ENCODE peak calls at places on chromosomes 3 and 15, in seven cellular contexts. D, C, N, J, E, Z and Y are unnamed samples.
A peak's percentile ranks its signal among the peaks of the same experiment; 100 is the strongest.

GRCh38 chr3:158097571-158098553 is 8.4 kb downstream of the SHOX2 start:
- DNase-seq in D (peak; percentile 88), C (peak; percentile 69), N (no peak), J (peak; percentile 80), E (peak; percentile 48), Z (no peak), Y (peak; percentile 54)

GRCh38 chr15:49860101-49860500 is 239.3 kb downstream of the DTWD1 start:
- DNase-seq in D (no peak), C (no peak), N (no peak), J (no peak), E (no peak), Z (peak; percentile 92), Y (no peak)

GRCh38 chr15:39300451-39301153 is 280.3 kb upstream of the THBS1 start:
- DNase-seq in D (no peak), C (no peak), N (no peak), J (no peak), E (no peak), Z (peak; percentile 76), Y (no peak)

GRCh38 chr15:70615435-70616310 is 147.7 kb downstream of the UACA start:
- DNase-seq in D (no peak), C (no peak), N (no peak), J (no peak), E (no peak), Z (no peak), Y (no peak)

GRCh38 chr3:171282041-171282440 is 178.2 kb downstream of the TNIK start:
- DNase-seq in D (no peak), C (no peak), N (no peak), J (no peak), E (no peak), Z (peak; percentile 59), Y (no peak)

GRCh38 chr15:77649610-77650009 is 16.9 kb upstream of the LINGO1 start:
- DNase-seq in D (no peak), C (no peak), N (no peak), J (no peak), E (no peak), Z (no peak), Y (no peak)

GRCh38 chr15:98838387-98839259 is 169.0 kb downstream of the PGPEP1L start:
- DNase-seq in D (no peak), C (no peak), N (no peak), J (no peak), E (no peak), Z (no peak), Y (no peak)

GRCh38 chr3:10389995-10390394 is 69.1 kb upstream of the SEC13 start:
- DNase-seq in D (no peak), C (no peak), N (no peak), J (no peak), E (no peak), Z (no peak), Y (no peak)

GRCh38 chr15:89743011-89743410 is 8.0 kb downstream of the MESP1 start:
- DNase-seq in D (no peak), C (no peak), N (no peak), J (no peak), E (no peak), Z (no peak), Y (no peak)

GRCh38 chr3:60000311-60001105 is 950.7 kb upstream of the CFAP20DC start:
- DNase-seq in D (no peak), C (no peak), N (no peak), J (no peak), E (no peak), Z (no peak), Y (no peak)

GRCh38 chr3:128360705-128361271 is 105.9 kb downstream of the DNAJB8 start:
- DNase-seq in D (no peak), C (no peak), N (no peak), J (no peak), E (no peak), Z (no peak), Y (no peak)

GRCh38 chr3:152093901-152094300 is 174.8 kb upstream of the MBNL1 start:
- DNase-seq in D (no peak), C (no peak), N (no peak), J (no peak), E (no peak), Z (no peak), Y (no peak)

GRCh38 chr3:116388867-116389385 is 56.4 kb downstream of the LSAMP start:
- DNase-seq in D (no peak), C (no peak), N (no peak), J (no peak), E (no peak), Z (no peak), Y (no peak)

GRCh38 chr3:128488995-128489859 is 3.8 kb downstream of the GATA2 start:
- DNase-seq in D (peak; percentile 69), C (peak; percentile 37), N (peak; percentile 12), J (peak; percentile 41), E (no peak), Z (peak; percentile 50), Y (no peak)

GRCh38 chr15:82047493-82048446 is 2.0 kb upstream of the MEX3B start:
- DNase-seq in D (no peak), C (no peak), N (no peak), J (no peak), E (no peak), Z (no peak), Y (no peak)

GRCh38 chr3:195690951-195691350 is 29.8 kb upstream of the MUC20 start:
- DNase-seq in D (no peak), C (no peak), N (no peak), J (no peak), E (no peak), Z (no peak), Y (no peak)

GRCh38 chr15:70308011-70308761 is 210.5 kb upstream of the TLE3 start:
- DNase-seq in D (no peak), C (no peak), N (no peak), J (peak; percentile 28), E (no peak), Z (no peak), Y (peak; percentile 50)

GRCh38 chr15:77440378-77440999 is 19.8 kb downstream of the HMG20A start:
- DNase-seq in D (no peak), C (no peak), N (no peak), J (no peak), E (no peak), Z (peak; percentile 81), Y (no peak)

GRCh38 chr15:63157891-63158431 is 684 bp upstream of the RPS27L start:
- DNase-seq in D (peak; percentile 85), C (no peak), N (peak; percentile 14), J (peak; percentile 40), E (no peak), Z (peak; percentile 83), Y (peak; percentile 18)

GRCh38 chr3:105747056-105747455 is 121.8 kb downstream of the CBLB start:
- DNase-seq in D (no peak), C (no peak), N (no peak), J (no peak), E (no peak), Z (peak; percentile 70), Y (no peak)

GRCh38 chr15:95174281-95174680 is 942.9 kb downstream of the MCTP2 start:
- DNase-seq in D (no peak), C (no peak), N (no peak), J (no peak), E (no peak), Z (peak; percentile 76), Y (no peak)

GRCh38 chr3:158451405-158452045 is 119.5 kb upstream of the MLF1 start:
- DNase-seq in D (no peak), C (no peak), N (no peak), J (no peak), E (no peak), Z (no peak), Y (no peak)

GRCh38 chr15:46091860-46092450 is 457.1 kb downstream of the SQOR start:
- DNase-seq in D (peak; percentile 50), C (no peak), N (no peak), J (no peak), E (no peak), Z (peak; percentile 36), Y (peak; percentile 6)

GRCh38 chr15:56468271-56468912 is 3.5 kb upstream of the MNS1 start:
- DNase-seq in D (no peak), C (no peak), N (no peak), J (no peak), E (no peak), Z (peak; percentile 18), Y (peak; percentile 49)

GRCh38 chr3:134449277-134449676 is 36.5 kb downstream of the ANAPC13 start:
- DNase-seq in D (no peak), C (no peak), N (no peak), J (no peak), E (no peak), Z (no peak), Y (no peak)

GRCh38 chr3:171453175-171453868 is 6.9 kb downstream of the TNIK start:
- DNase-seq in D (peak; percentile 22), C (no peak), N (no peak), J (no peak), E (no peak), Z (no peak), Y (no peak)

GRCh38 chr15:63212050-63212973 is 22.9 kb downstream of the RAB8B start:
- DNase-seq in D (no peak), C (no peak), N (no peak), J (no peak), E (no peak), Z (peak; percentile 90), Y (no peak)

GRCh38 chr3:150094150-150094932 is 123.6 kb upstream of the PFN2 start:
- DNase-seq in D (no peak), C (no peak), N (no peak), J (no peak), E (no peak), Z (peak; percentile 77), Y (no peak)